ENCODE peak calls at places on chromosomes 5 and 9, in five cellular contexts. D is breast epithelium, R is A673, J is PC-3, B is endodermal cell. A is an unnamed sample. For H3K4me1 and H3K36me3, the result is how much of the 10 kb centered on the place peaks cover.

GRCh38 chr5:163912023-163912422 is 406.6 kb downstream of the MAT2B start:
- DNase-seq in B (no peak), R (no peak), D (no peak), J (no peak), A (no peak)

GRCh38 chr5:17216176-17216973 is 1.1 kb upstream of the BASP1 start:
- DNase-seq in D (peak), J (peak), B (peak), R (peak), A (peak)

GRCh38 chr5:153400931-153401330 is 89.5 kb upstream of the GRIA1 start:
- DNase-seq in B (no peak), J (peak), R (no peak), D (no peak), A (no peak)

GRCh38 chr5:150081541-150082283 is 4.6 kb downstream of the CSF1R start:
- DNase-seq in R (no peak), B (peak), D (no peak), J (no peak), A (no peak)

GRCh38 chr5:143691278-143692236 is 120.4 kb upstream of the HMHB1 start:
- DNase-seq in D (no peak), J (no peak), R (no peak), B (no peak), A (no peak)

GRCh38 chr5:99059685-99060084 is 130.9 kb upstream of the CHD1 start:
- DNase-seq in J (no peak), R (no peak), B (no peak), D (no peak), A (no peak)

GRCh38 chr5:112977440-112977861 is 853 bp downstream of the DCP2 start:
- DNase-seq in R (peak), J (no peak), D (no peak), B (no peak), A (peak)

GRCh38 chr5:151580858-151581257 is 10.3 kb downstream of the FAT2 start:
- DNase-seq in D (no peak), R (no peak), J (no peak), B (peak), A (no peak)

GRCh38 chr9:129383415-129384088 is 205.5 kb upstream of the IER5L start:
- DNase-seq in J (peak), R (peak), B (peak), D (peak), A (peak)

GRCh38 chr5:143924311-143924710 is 112.3 kb downstream of the HMHB1 start:
- DNase-seq in R (no peak), J (peak), B (no peak), D (no peak), A (peak)

GRCh38 chr5:150606476-150606875 is 34.0 kb upstream of the SYNPO start:
- DNase-seq in B (no peak), D (no peak), J (no peak), R (no peak), A (no peak)

GRCh38 chr9:22401671-22402070 is 45.0 kb upstream of the DMRTA1 start:
- DNase-seq in R (no peak), D (no peak), B (no peak), J (no peak), A (peak)

GRCh38 chr9:107905313-107906027 is 415.9 kb upstream of the KLF4 start:
- DNase-seq in R (no peak), J (no peak), B (no peak), D (no peak), A (no peak)

GRCh38 chr9:16728128-16728505 is 142.4 kb downstream of the BNC2 start:
- DNase-seq in R (no peak), B (peak), J (peak), D (no peak), A (no peak)
- H3K4me1 ChIP-seq in R (under half), B (under half), J (under half), D (under half), A (under half)

GRCh38 chr5:116495786-116496185 is 78.8 kb downstream of the SEMA6A start:
- DNase-seq in R (no peak), B (peak), D (no peak), J (no peak), A (no peak)
- H3K36me3 ChIP-seq in R (under half), B (under half), D (under half), J (under half), A (under half)

DNA sequence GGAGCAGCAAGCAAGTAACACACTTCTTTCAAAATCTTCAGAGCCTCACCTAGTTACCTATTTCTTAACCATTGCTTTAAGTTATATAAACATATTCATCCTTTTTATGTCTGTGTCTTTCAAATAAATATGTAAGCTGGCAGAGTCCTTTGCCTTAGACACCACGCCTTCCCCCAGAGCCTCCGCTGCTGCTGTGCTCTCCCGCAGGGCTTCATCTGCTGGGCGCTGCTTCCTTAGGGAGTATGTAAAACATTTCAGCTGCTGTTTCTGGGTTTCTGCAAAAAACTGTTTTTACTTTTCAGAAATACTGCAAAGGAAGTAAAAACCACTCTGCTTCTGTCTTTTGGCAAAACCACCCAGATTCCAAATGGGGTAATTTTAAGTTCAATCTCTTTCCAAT is 133.0 kb downstream of the CDC42SE2 start:
- DNase-seq in J (no peak), B (no peak), D (no peak), R (no peak), A (no peak)
- H3K4me3 ChIP-seq in J (no peak), B (no peak), D (no peak), R (no peak), A (no peak)

GRCh38 chr9:124283232-124283814 is 25.6 kb downstream of the NEK6 start:
- DNase-seq in D (no peak), J (no peak), R (no peak), B (no peak), A (no peak)

GRCh38 chr9:124284940-124285441 is 27.2 kb downstream of the NEK6 start:
- DNase-seq in R (no peak), J (no peak), D (no peak), B (no peak), A (no peak)

GRCh38 chr9:124285490-124285889 is 27.7 kb downstream of the NEK6 start:
- DNase-seq in B (no peak), D (no peak), R (no peak), J (no peak), A (no peak)

GRCh38 chr9:124285903-124286291 is 28.1 kb downstream of the NEK6 start:
- DNase-seq in J (no peak), B (no peak), R (no peak), D (no peak), A (peak)

GRCh38 chr9:124284237-124284831 is 26.6 kb downstream of the NEK6 start:
- DNase-seq in B (no peak), J (no peak), R (no peak), D (no peak), A (no peak)
- H3K4me1 ChIP-seq in B (under half), J (under half), R (under half), D (under half), A (half or more)

DNA sequence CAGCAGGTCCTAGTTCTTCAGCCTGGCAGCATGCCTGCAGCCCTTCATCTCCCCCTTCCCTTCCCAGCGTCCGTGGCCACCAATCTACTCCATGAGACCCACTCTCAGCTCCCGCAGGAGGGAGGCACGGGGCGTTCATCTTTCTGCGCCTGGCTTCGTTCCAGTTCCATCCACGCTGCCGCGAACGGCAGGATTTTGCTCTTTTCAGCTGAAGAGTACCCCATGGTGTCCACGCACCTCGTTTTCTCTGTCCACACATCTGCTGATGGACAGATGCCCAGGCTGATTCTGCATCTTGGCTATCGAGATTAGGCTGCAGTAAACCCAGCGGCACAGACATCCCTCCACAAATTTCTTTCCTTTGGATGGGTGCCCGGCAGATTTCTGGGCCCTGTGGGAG is 30.6 kb upstream of the NKD2 start:
- DNase-seq in J (no peak), R (no peak), B (peak), D (no peak), A (no peak)
- H3K36me3 ChIP-seq in J (under half), R (under half), B (under half), D (under half), A (under half)

GRCh38 chr9:127776919-127777280 is 1.6 kb downstream of the SH2D3C start:
- DNase-seq in D (no peak), J (no peak), B (no peak), R (no peak), A (no peak)
- H3K4me3 ChIP-seq in D (no peak), J (no peak), B (no peak), R (no peak), A (no peak)